ENCODE peak calls at places on chromosomes 1 and 21, in nine cellular contexts. One of them, this sample, is unnamed.
A peak's percentile ranks its signal among the peaks of the same experiment; 100 is the strongest.

GRCh38 chr1:100362821-100363466 is 10.6 kb downstream of the CDC14A start:
- DNase-seq in Right ventricle myocardium superior: no peak
- DNase-seq in AG09319: no peak
- DNase-seq in Caki2: peak; percentile 95
- DNase-seq in neural crest cell: no peak
- DNase-seq in NCI-H69: peak; percentile 96
- DNase-seq in iris pigment epithelial cell: no peak
- DNase-seq in NCI-H1105: no peak
- DNase-seq in cardiac fibroblast: no peak
- DNase-seq in this sample: peak; percentile 23

GRCh38 chr1:45134468-45134873 is 71.9 kb downstream of the ZSWIM5 start:
- DNase-seq in neural crest cell: no peak
- DNase-seq in Caki2: peak; percentile 42
- DNase-seq in cardiac fibroblast: no peak
- DNase-seq in Right ventricle myocardium superior: no peak
- DNase-seq in iris pigment epithelial cell: no peak
- DNase-seq in NCI-H1105: no peak
- DNase-seq in NCI-H69: no peak
- DNase-seq in AG09319: no peak
- DNase-seq in this sample: no peak

GRCh38 chr1:207309775-207310273 is 11.7 kb upstream of the CD55 start:
- DNase-seq in AG09319: no peak
- DNase-seq in Caki2: peak; percentile 76
- DNase-seq in NCI-H69: no peak
- DNase-seq in NCI-H1105: no peak
- DNase-seq in Right ventricle myocardium superior: no peak
- DNase-seq in neural crest cell: no peak
- DNase-seq in cardiac fibroblast: peak; percentile 82
- DNase-seq in iris pigment epithelial cell: peak; percentile 97
- DNase-seq in this sample: peak; percentile 54

GRCh38 chr1:3469104-3469848 is 14.8 kb downstream of the ARHGEF16 start:
- DNase-seq in Right ventricle myocardium superior: peak; percentile 33
- DNase-seq in AG09319: no peak
- DNase-seq in NCI-H1105: no peak
- DNase-seq in iris pigment epithelial cell: no peak
- DNase-seq in neural crest cell: no peak
- DNase-seq in Caki2: no peak
- DNase-seq in NCI-H69: no peak
- DNase-seq in cardiac fibroblast: no peak
- DNase-seq in this sample: no peak

GRCh38 chr1:18387307-18387706 is 93.4 kb upstream of the KLHDC7A start:
- DNase-seq in Right ventricle myocardium superior: no peak
- DNase-seq in Caki2: no peak
- DNase-seq in cardiac fibroblast: no peak
- DNase-seq in NCI-H69: no peak
- DNase-seq in neural crest cell: no peak
- DNase-seq in AG09319: no peak
- DNase-seq in iris pigment epithelial cell: no peak
- DNase-seq in NCI-H1105: no peak
- DNase-seq in this sample: no peak

GRCh38 chr1:56873213-56873612 is 18.6 kb downstream of the C8A start:
- DNase-seq in iris pigment epithelial cell: no peak
- DNase-seq in NCI-H1105: no peak
- DNase-seq in neural crest cell: no peak
- DNase-seq in Caki2: no peak
- DNase-seq in cardiac fibroblast: no peak
- DNase-seq in AG09319: no peak
- DNase-seq in Right ventricle myocardium superior: no peak
- DNase-seq in NCI-H69: no peak
- DNase-seq in this sample: no peak

GRCh38 chr1:16114527-16115467 is 41.1 kb downstream of the EPHA2 start:
- DNase-seq in neural crest cell: no peak
- DNase-seq in AG09319: no peak
- DNase-seq in Right ventricle myocardium superior: no peak
- DNase-seq in Caki2: no peak
- DNase-seq in NCI-H69: no peak
- DNase-seq in cardiac fibroblast: no peak
- DNase-seq in NCI-H1105: no peak
- DNase-seq in iris pigment epithelial cell: no peak
- DNase-seq in this sample: no peak

GRCh38 chr1:167301355-167301754 is 80.7 kb downstream of the POU2F1 start:
- DNase-seq in neural crest cell: no peak
- DNase-seq in iris pigment epithelial cell: no peak
- DNase-seq in AG09319: no peak
- DNase-seq in Caki2: no peak
- DNase-seq in cardiac fibroblast: peak; percentile 6
- DNase-seq in NCI-H69: peak; percentile 51
- DNase-seq in NCI-H1105: no peak
- DNase-seq in Right ventricle myocardium superior: no peak
- DNase-seq in this sample: no peak

GRCh38 chr1:41902125-41902524 is 16.6 kb downstream of the HIVEP3 start:
- DNase-seq in Caki2: peak; percentile 69
- DNase-seq in cardiac fibroblast: peak; percentile 79
- DNase-seq in iris pigment epithelial cell: peak; percentile 86
- DNase-seq in NCI-H1105: no peak
- DNase-seq in neural crest cell: no peak
- DNase-seq in NCI-H69: no peak
- DNase-seq in Right ventricle myocardium superior: no peak
- DNase-seq in AG09319: no peak
- DNase-seq in this sample: peak; percentile 54

GRCh38 chr1:88191917-88192316 is 492.2 kb upstream of the PKN2 start:
- DNase-seq in Right ventricle myocardium superior: no peak
- DNase-seq in cardiac fibroblast: no peak
- DNase-seq in NCI-H1105: no peak
- DNase-seq in NCI-H69: no peak
- DNase-seq in neural crest cell: no peak
- DNase-seq in iris pigment epithelial cell: no peak
- DNase-seq in AG09319: no peak
- DNase-seq in Caki2: no peak
- DNase-seq in this sample: no peak

GRCh38 chr1:156379420-156380165 is 10.6 kb downstream of the RHBG start:
- DNase-seq in AG09319: no peak
- DNase-seq in Right ventricle myocardium superior: no peak
- DNase-seq in neural crest cell: no peak
- DNase-seq in NCI-H69: peak; percentile 17
- DNase-seq in Caki2: no peak
- DNase-seq in iris pigment epithelial cell: no peak
- DNase-seq in cardiac fibroblast: peak; percentile 15
- DNase-seq in NCI-H1105: no peak
- DNase-seq in this sample: peak; percentile 81

GRCh38 chr1:212754715-212755114 is 36.9 kb downstream of the NSL1 start:
- DNase-seq in iris pigment epithelial cell: no peak
- DNase-seq in Right ventricle myocardium superior: no peak
- DNase-seq in NCI-H1105: no peak
- DNase-seq in cardiac fibroblast: peak; percentile 35
- DNase-seq in neural crest cell: no peak
- DNase-seq in AG09319: no peak
- DNase-seq in Caki2: no peak
- DNase-seq in NCI-H69: no peak
- DNase-seq in this sample: no peak

GRCh38 chr21:45192332-45192731 is 95.4 kb downstream of the POFUT2 start:
- DNase-seq in cardiac fibroblast: no peak
- DNase-seq in Right ventricle myocardium superior: no peak
- DNase-seq in iris pigment epithelial cell: no peak
- DNase-seq in AG09319: no peak
- DNase-seq in NCI-H69: no peak
- DNase-seq in NCI-H1105: no peak
- DNase-seq in neural crest cell: no peak
- DNase-seq in Caki2: no peak
- DNase-seq in this sample: no peak

GRCh38 chr1:37474697-37475379 is 458 bp downstream of the ZC3H12A start:
- DNase-seq in neural crest cell: no peak
- DNase-seq in cardiac fibroblast: peak; percentile 40
- DNase-seq in Right ventricle myocardium superior: no peak
- DNase-seq in iris pigment epithelial cell: peak; percentile 50
- DNase-seq in NCI-H1105: no peak
- DNase-seq in NCI-H69: peak; percentile 33
- DNase-seq in Caki2: no peak
- DNase-seq in AG09319: no peak
- DNase-seq in this sample: no peak

GRCh38 chr1:44239337-44239960 is 26.2 kb downstream of the DMAP1 start:
- DNase-seq in NCI-H69: peak; percentile 77
- DNase-seq in iris pigment epithelial cell: peak; percentile 46
- DNase-seq in Right ventricle myocardium superior: no peak
- DNase-seq in Caki2: no peak
- DNase-seq in NCI-H1105: no peak
- DNase-seq in cardiac fibroblast: peak; percentile 48
- DNase-seq in AG09319: no peak
- DNase-seq in neural crest cell: peak; percentile 61
- DNase-seq in this sample: peak; percentile 77

GRCh38 chr1:46408356-46409062 is 14.4 kb downstream of the FAAH start:
- DNase-seq in iris pigment epithelial cell: peak; percentile 67
- DNase-seq in Caki2: no peak
- DNase-seq in Right ventricle myocardium superior: no peak
- DNase-seq in cardiac fibroblast: peak; percentile 20
- DNase-seq in neural crest cell: no peak
- DNase-seq in AG09319: no peak
- DNase-seq in NCI-H1105: no peak
- DNase-seq in NCI-H69: no peak
- DNase-seq in this sample: no peak

GRCh38 chr1:43293896-43294760 is 6.7 kb upstream of the TIE1 start:
- DNase-seq in AG09319: no peak
- DNase-seq in neural crest cell: no peak
- DNase-seq in NCI-H1105: no peak
- DNase-seq in cardiac fibroblast: peak; percentile 48
- DNase-seq in NCI-H69: peak; percentile 50
- DNase-seq in iris pigment epithelial cell: peak; percentile 68
- DNase-seq in Caki2: peak; percentile 74
- DNase-seq in Right ventricle myocardium superior: peak; percentile 30
- DNase-seq in this sample: peak; percentile 52

GRCh38 chr1:180269848-180270766 is 40.0 kb downstream of the LHX4 start:
- DNase-seq in Right ventricle myocardium superior: peak; percentile 52
- DNase-seq in iris pigment epithelial cell: peak; percentile 17
- DNase-seq in NCI-H1105: no peak
- DNase-seq in AG09319: no peak
- DNase-seq in NCI-H69: peak; percentile 69
- DNase-seq in Caki2: no peak
- DNase-seq in cardiac fibroblast: no peak
- DNase-seq in neural crest cell: no peak
- DNase-seq in this sample: no peak

GRCh38 chr21:45281411-45282282 is 6.0 kb downstream of the POFUT2 start:
- DNase-seq in AG09319: no peak
- DNase-seq in NCI-H1105: no peak
- DNase-seq in cardiac fibroblast: no peak
- DNase-seq in Caki2: no peak
- DNase-seq in iris pigment epithelial cell: no peak
- DNase-seq in Right ventricle myocardium superior: no peak
- DNase-seq in neural crest cell: no peak
- DNase-seq in NCI-H69: no peak
- DNase-seq in this sample: no peak

GRCh38 chr1:174134000-174134659 is 25.2 kb upstream of the RABGAP1L start:
- DNase-seq in AG09319: no peak
- DNase-seq in cardiac fibroblast: no peak
- DNase-seq in neural crest cell: no peak
- DNase-seq in NCI-H69: peak; percentile 93
- DNase-seq in Caki2: no peak
- DNase-seq in Right ventricle myocardium superior: no peak
- DNase-seq in iris pigment epithelial cell: no peak
- DNase-seq in NCI-H1105: peak; percentile 41
- DNase-seq in this sample: no peak

GRCh38 chr1:36759355-36759754 is 275.0 kb downstream of the GRIK3 start:
- DNase-seq in Right ventricle myocardium superior: no peak
- DNase-seq in Caki2: no peak
- DNase-seq in NCI-H69: no peak
- DNase-seq in cardiac fibroblast: no peak
- DNase-seq in iris pigment epithelial cell: no peak
- DNase-seq in NCI-H1105: no peak
- DNase-seq in neural crest cell: no peak
- DNase-seq in AG09319: no peak
- DNase-seq in this sample: no peak

GRCh38 chr1:198125995-198126758 is 30.6 kb upstream of the NEK7 start:
- DNase-seq in AG09319: peak; percentile 54
- DNase-seq in neural crest cell: no peak
- DNase-seq in NCI-H1105: no peak
- DNase-seq in Right ventricle myocardium superior: no peak
- DNase-seq in cardiac fibroblast: peak; percentile 74
- DNase-seq in NCI-H69: peak; percentile 44
- DNase-seq in iris pigment epithelial cell: peak; percentile 87
- DNase-seq in Caki2: peak; percentile 88
- DNase-seq in this sample: peak; percentile 19

GRCh38 chr1:179743679-179744400 is 749 bp downstream of the FAM163A start:
- DNase-seq in NCI-H1105: no peak
- DNase-seq in Right ventricle myocardium superior: no peak
- DNase-seq in NCI-H69: no peak
- DNase-seq in AG09319: no peak
- DNase-seq in iris pigment epithelial cell: no peak
- DNase-seq in cardiac fibroblast: no peak
- DNase-seq in Caki2: no peak
- DNase-seq in neural crest cell: peak; percentile 14
- DNase-seq in this sample: no peak

GRCh38 chr21:34613679-34614442 is 1.1 kb downstream of the RCAN1 start:
- DNase-seq in AG09319: no peak
- DNase-seq in iris pigment epithelial cell: no peak
- DNase-seq in neural crest cell: no peak
- DNase-seq in NCI-H69: peak; percentile 65
- DNase-seq in cardiac fibroblast: peak; percentile 15
- DNase-seq in NCI-H1105: no peak
- DNase-seq in Caki2: no peak
- DNase-seq in Right ventricle myocardium superior: no peak
- DNase-seq in this sample: no peak

GRCh38 chr1:63674238-63674864 is 81.1 kb downstream of the PGM1 start:
- DNase-seq in Caki2: peak; percentile 80
- DNase-seq in NCI-H69: peak; percentile 83
- DNase-seq in NCI-H1105: no peak
- DNase-seq in neural crest cell: peak; percentile 67
- DNase-seq in iris pigment epithelial cell: peak; percentile 93
- DNase-seq in Right ventricle myocardium superior: peak; percentile 79
- DNase-seq in AG09319: peak; percentile 70
- DNase-seq in cardiac fibroblast: peak; percentile 95
- DNase-seq in this sample: peak; percentile 90

GRCh38 chr1:206986402-206986801 is 16.1 kb upstream of the FCAMR start:
- DNase-seq in NCI-H69: no peak
- DNase-seq in NCI-H1105: no peak
- DNase-seq in Right ventricle myocardium superior: no peak
- DNase-seq in iris pigment epithelial cell: no peak
- DNase-seq in Caki2: no peak
- DNase-seq in cardiac fibroblast: no peak
- DNase-seq in neural crest cell: no peak
- DNase-seq in AG09319: no peak
- DNase-seq in this sample: no peak

GRCh38 chr1:61606448-61607312 is 118.3 kb downstream of the TM2D1 start:
- DNase-seq in neural crest cell: no peak
- DNase-seq in Caki2: no peak
- DNase-seq in Right ventricle myocardium superior: peak; percentile 88
- DNase-seq in NCI-H69: no peak
- DNase-seq in AG09319: no peak
- DNase-seq in iris pigment epithelial cell: peak; percentile 41
- DNase-seq in NCI-H1105: no peak
- DNase-seq in cardiac fibroblast: peak; percentile 84
- DNase-seq in this sample: no peak

GRCh38 chr1:17438176-17438976 is 1.1 kb downstream of the RCC2 start:
- DNase-seq in AG09319: no peak
- DNase-seq in NCI-H1105: peak; percentile 67
- DNase-seq in iris pigment epithelial cell: peak; percentile 47
- DNase-seq in cardiac fibroblast: peak; percentile 61
- DNase-seq in neural crest cell: peak; percentile 62
- DNase-seq in Right ventricle myocardium superior: peak; percentile 85
- DNase-seq in NCI-H69: peak; percentile 83
- DNase-seq in Caki2: peak; percentile 78
- DNase-seq in this sample: no peak

GRCh38 chr1:217713223-217713622 is 82.1 kb downstream of the SPATA17 start:
- DNase-seq in neural crest cell: no peak
- DNase-seq in cardiac fibroblast: no peak
- DNase-seq in NCI-H1105: no peak
- DNase-seq in Right ventricle myocardium superior: no peak
- DNase-seq in Caki2: peak; percentile 19
- DNase-seq in iris pigment epithelial cell: peak; percentile 55
- DNase-seq in NCI-H69: peak; percentile 59
- DNase-seq in AG09319: no peak
- DNase-seq in this sample: no peak

GRCh38 chr1:191831572-191831971 is 326.7 kb upstream of the RGS18 start:
- DNase-seq in Right ventricle myocardium superior: no peak
- DNase-seq in AG09319: no peak
- DNase-seq in cardiac fibroblast: peak; percentile 5
- DNase-seq in Caki2: peak; percentile 11
- DNase-seq in NCI-H69: peak; percentile 26
- DNase-seq in NCI-H1105: no peak
- DNase-seq in neural crest cell: no peak
- DNase-seq in iris pigment epithelial cell: no peak
- DNase-seq in this sample: no peak

GRCh38 chr1:201999625-202000238 is 10.7 kb upstream of the ELF3 start:
- DNase-seq in iris pigment epithelial cell: peak; percentile 48
- DNase-seq in NCI-H69: peak; percentile 81
- DNase-seq in NCI-H1105: peak; percentile 32
- DNase-seq in cardiac fibroblast: peak; percentile 60
- DNase-seq in AG09319: no peak
- DNase-seq in Caki2: no peak
- DNase-seq in neural crest cell: peak; percentile 35
- DNase-seq in Right ventricle myocardium superior: no peak
- DNase-seq in this sample: peak; percentile 65